ENCODE peak calls at places on chromosomes 2 and 18, in eight cellular contexts. M, A, W, Z, P, I, V and G are unnamed samples.

GRCh38 chr2:9640403-9641104 is 9.8 kb upstream of the YWHAQ start:
- DNase-seq in V (no peak), M (no peak), W (no peak), Z (no peak), I (no peak), A (no peak), P (no peak), G (no peak)

GRCh38 chr2:20917724-20918572 is 95.0 kb upstream of the LDAH start:
- DNase-seq in M (no peak), P (peak; percentile 41), V (no peak), I (no peak), W (no peak), Z (no peak), A (no peak), G (no peak)

GRCh38 chr18:59629894-59630293 is 67.3 kb downstream of the CCBE1 start:
- DNase-seq in W (no peak), P (no peak), Z (no peak), M (no peak), V (peak; percentile 73), I (no peak), A (peak; percentile 84), G (no peak)

GRCh38 chr2:97785818-97786217 is 72.4 kb downstream of the ZAP70 start:
- DNase-seq in M (no peak), Z (no peak), W (no peak), V (no peak), P (no peak), I (no peak), A (no peak), G (no peak)

GRCh38 chr2:25078171-25079049 is 36.5 kb downstream of the EFR3B start:
- DNase-seq in P (peak; percentile 54), I (no peak), V (peak; percentile 50), M (peak; percentile 19), A (no peak), Z (no peak), W (no peak), G (no peak)

GRCh38 chr2:11121099-11121822 is 34.0 kb upstream of the SLC66A3 start:
- DNase-seq in Z (no peak), W (no peak), V (no peak), I (no peak), A (no peak), M (no peak), P (no peak), G (no peak)

GRCh38 chr2:237200462-237200861 is 114.8 kb downstream of the COPS8 start:
- DNase-seq in A (no peak), Z (no peak), P (no peak), W (no peak), M (no peak), I (no peak), V (no peak), G (no peak)

GRCh38 chr2:200077838-200078237 is 122.5 kb downstream of the MAIP1 start:
- DNase-seq in V (no peak), I (no peak), P (peak; percentile 43), Z (no peak), M (no peak), A (no peak), W (no peak), G (no peak)

GRCh38 chr2:207473203-207473865 is 56.4 kb upstream of the CREB1 start:
- DNase-seq in V (peak; percentile 50), I (peak; percentile 81), M (peak; percentile 43), W (peak; percentile 41), P (peak; percentile 86), A (no peak), Z (no peak), G (no peak)

GRCh38 chr2:237931205-237931721 is 35.6 kb upstream of the UBE2F start:
- DNase-seq in I (no peak), Z (no peak), V (no peak), W (no peak), P (no peak), A (no peak), M (no peak), G (no peak)

GRCh38 chr2:1584051-1584531 is 160.2 kb downstream of the PXDN start:
- DNase-seq in M (no peak), A (peak; percentile 77), V (no peak), P (no peak), Z (no peak), W (no peak), I (no peak), G (no peak)

GRCh38 chr18:8301427-8302172 is 307.6 kb upstream of the RAB12 start:
- DNase-seq in A (no peak), W (no peak), Z (no peak), P (no peak), V (no peak), I (no peak), M (no peak), G (no peak)

GRCh38 chr2:66456183-66457041 is 21.5 kb downstream of the MEIS1 start:
- DNase-seq in M (no peak), A (no peak), Z (no peak), W (no peak), V (no peak), P (no peak), I (no peak), G (no peak)

GRCh38 chr2:220779918-220780317 is 792.2 kb downstream of the EPHA4 start:
- DNase-seq in A (no peak), P (peak; percentile 25), M (no peak), Z (no peak), I (no peak), V (no peak), W (no peak), G (no peak)

GRCh38 chr2:201275991-201276390 is 15.7 kb downstream of the CASP8 start:
- DNase-seq in V (no peak), Z (no peak), M (no peak), A (no peak), W (no peak), P (no peak), I (no peak), G (no peak)

GRCh38 chr2:66305714-66306113 is 129.2 kb upstream of the MEIS1 start:
- DNase-seq in I (no peak), Z (no peak), V (peak; percentile 90), W (no peak), M (no peak), P (no peak), A (no peak), G (no peak)

GRCh38 chr2:70709275-70709674 is 58.7 kb downstream of the ADD2 start:
- DNase-seq in V (no peak), A (no peak), M (no peak), P (no peak), Z (no peak), I (no peak), W (no peak), G (no peak)